ENCODE peak calls at places on chromosomes 2 and 18, in five cellular contexts. F, E, L, X and D are unnamed samples. For H3K4me1, the result is how much of the 10 kb centered on the place peaks cover.

GRCh38 chr18:45755936-45756335 is 32.0 kb downstream of the SLC14A1 start:
- DNase-seq in X (peak), F (no peak), L (no peak), E (no peak), D (no peak)

GRCh38 chr18:54961016-54961423 is 1.8 kb upstream of the CCDC68 start:
- DNase-seq in X (no peak), F (no peak), E (no peak), L (no peak), D (no peak)

GRCh38 chr2:175309799-175310198 is 128.3 kb upstream of the ATP5MC3 start:
- DNase-seq in X (peak), E (peak), F (no peak), L (peak), D (no peak)

GRCh38 chr2:58377181-58377580 is 136.1 kb upstream of the FANCL start:
- DNase-seq in E (no peak), X (peak), L (no peak), F (no peak), D (no peak)

GRCh38 chr2:39664898-39665591 is 672 bp upstream of the TMEM178A start:
- DNase-seq in X (no peak), L (no peak), E (no peak), F (no peak), D (no peak)

GRCh38 chr2:199707584-199708185 is 143.3 kb downstream of the FTCDNL1 start:
- DNase-seq in L (no peak), E (no peak), F (no peak), X (no peak), D (no peak)

GRCh38 chr2:44245068-44245861 is 30.0 kb upstream of the SLC3A1 start:
- DNase-seq in L (no peak), E (no peak), X (no peak), F (no peak), D (no peak)

GRCh38 chr2:232333361-232334135 is 45.0 kb upstream of the ALPP start:
- DNase-seq in X (no peak), F (no peak), L (no peak), E (no peak), D (peak)

GRCh38 chr2:44553456-44553855 is 191.7 kb downstream of the CAMKMT start:
- DNase-seq in E (no peak), X (peak), F (no peak), L (no peak), D (no peak)

GRCh38 chr2:169265581-169265980 is 96.8 kb downstream of the LRP2 start:
- DNase-seq in F (no peak), E (no peak), X (no peak), L (no peak), D (no peak)

GRCh38 chr2:176115883-176116813 is at the start of gene HOXD10:
- DNase-seq in X (peak), L (no peak), F (no peak), E (no peak), D (no peak)

GRCh38 chr2:21118302-21118920 is 5.4 kb upstream of the TDRD15 start:
- DNase-seq in E (peak), F (no peak), X (peak), L (peak), D (no peak)

GRCh38 chr2:224357098-224357901 is 44.6 kb downstream of the FAM124B start:
- DNase-seq in X (peak), L (peak), F (peak), E (peak), D (no peak)

DNA sequence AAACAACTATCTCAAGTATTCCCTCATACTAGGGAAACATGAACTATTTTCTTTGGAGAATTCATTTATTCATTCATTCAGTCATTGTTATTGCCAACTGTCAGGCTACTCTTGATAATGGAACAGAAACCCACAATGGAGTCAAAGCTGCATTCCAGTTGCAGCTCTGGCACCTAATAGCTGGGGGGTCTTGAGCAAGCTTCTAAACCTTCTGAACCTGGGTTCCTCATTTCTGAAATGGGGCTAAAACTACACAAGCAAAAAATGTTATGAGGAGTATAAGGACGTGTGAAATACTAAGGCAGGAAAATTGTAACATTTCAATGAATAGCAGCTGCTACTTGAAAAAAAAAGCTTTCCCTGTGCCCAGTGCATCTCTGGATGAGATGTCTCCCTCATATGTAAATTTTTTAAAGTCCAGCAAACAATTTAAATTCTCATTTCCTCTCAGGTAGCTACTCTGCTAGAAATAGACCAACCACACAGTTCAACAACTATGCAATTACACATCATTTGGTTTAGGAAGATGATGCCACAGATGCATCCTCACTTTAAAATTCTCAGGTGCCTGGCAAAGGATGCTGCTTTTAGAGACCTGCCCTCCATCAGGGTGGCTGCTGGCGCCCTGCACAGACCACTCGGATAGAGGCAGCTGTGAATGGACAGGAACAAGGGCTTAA is 38.5 kb downstream of the SPRED2 start:
- DNase-seq in X (no peak), E (no peak), L (no peak), F (no peak), D (no peak)
- H3K4me1 ChIP-seq in X (half or more), E (under half), L (half or more), F (under half), D (under half)

GRCh38 chr2:128313076-128313836 is 5.4 kb downstream of the HS6ST1 start:
- DNase-seq in F (no peak), L (no peak), E (peak), X (peak), D (no peak)
- H3K4me1 ChIP-seq in F (under half), L (under half), E (under half), X (under half), D (under half)

GRCh38 chr2:205946226-205946625 is 139.7 kb downstream of the INO80D start:
- DNase-seq in F (no peak), L (no peak), X (no peak), E (no peak), D (no peak)

GRCh38 chr2:205947621-205948495 is 138.1 kb downstream of the INO80D start:
- DNase-seq in F (peak), X (peak), E (peak), L (peak), D (no peak)

GRCh38 chr2:205948883-205949282 is 137.1 kb downstream of the INO80D start:
- DNase-seq in X (no peak), E (no peak), F (no peak), L (no peak), D (no peak)

GRCh38 chr2:205948496-205948837 is 137.5 kb downstream of the INO80D start:
- DNase-seq in L (no peak), F (no peak), E (no peak), X (no peak), D (no peak)
- H3K4me1 ChIP-seq in L (under half), F (under half), E (under half), X (under half), D (under half)

GRCh38 chr2:45910473-45911060 is 259.1 kb downstream of the PRKCE start:
- DNase-seq in F (no peak), X (no peak), L (no peak), E (no peak), D (no peak)
- H3K4me1 ChIP-seq in F (under half), X (under half), L (half or more), E (under half), D (under half)

GRCh38 chr2:118320640-118321039 is 232.4 kb downstream of the INSIG2 start:
- DNase-seq in L (no peak), F (no peak), E (peak), X (no peak), D (no peak)

GRCh38 chr2:118319271-118319684 is 231.0 kb downstream of the INSIG2 start:
- DNase-seq in E (peak), X (no peak), F (no peak), L (no peak), D (no peak)

GRCh38 chr2:118325556-118325955 is 237.3 kb downstream of the INSIG2 start:
- DNase-seq in E (no peak), F (no peak), L (no peak), X (peak), D (no peak)

GRCh38 chr2:118322381-118322780 is 234.1 kb downstream of the INSIG2 start:
- DNase-seq in E (no peak), X (peak), L (no peak), F (no peak), D (no peak)

GRCh38 chr2:118321436-118322100 is 233.3 kb downstream of the INSIG2 start:
- DNase-seq in L (no peak), X (no peak), E (no peak), F (no peak), D (no peak)
- H3K4me1 ChIP-seq in L (under half), X (under half), E (under half), F (under half), D (under half)